ENCODE peak calls at places on chromosomes 5 and 9, in nine cellular contexts. R, L, S, W, D, V, C, H and K are unnamed samples.

GRCh38 chr5:2375291-2375690 is 376.2 kb downstream of the IRX2 start:
- DNase-seq in R (no peak), L (peak), S (no peak), W (no peak), D (no peak), V (no peak), C (no peak), H (no peak), K (no peak)

GRCh38 chr5:81350507-81350906 is 43.4 kb downstream of the ACOT12 start:
- DNase-seq in R (no peak), L (no peak), S (no peak), W (no peak), D (no peak), V (no peak), C (no peak), H (no peak), K (no peak)

GRCh38 chr5:42631241-42631640 is 125.4 kb upstream of the CCDC152 start:
- DNase-seq in R (no peak), L (no peak), S (no peak), W (no peak), D (no peak), V (no peak), C (no peak), H (no peak), K (no peak)

GRCh38 chr9:35488566-35489312 is 1.2 kb upstream of the RUSC2 start:
- DNase-seq in R (no peak), L (no peak), S (no peak), W (no peak), D (no peak), V (no peak), C (no peak), H (no peak), K (no peak)

GRCh38 chr5:149221731-149222342 is 49.8 kb upstream of the AFAP1L1 start:
- DNase-seq in R (no peak), L (no peak), S (no peak), W (no peak), D (no peak), V (no peak), C (no peak), H (no peak), K (no peak)

GRCh38 chr9:87675466-87675865 is 50.5 kb upstream of the CTSL start:
- DNase-seq in R (no peak), L (no peak), S (no peak), W (no peak), D (no peak), V (no peak), C (no peak), H (no peak), K (no peak)

GRCh38 chr5:115559524-115559923 is 14.9 kb upstream of the FEM1C start:
- DNase-seq in R (peak), L (no peak), S (no peak), W (no peak), D (no peak), V (no peak), C (no peak), H (no peak), K (no peak)

GRCh38 chr5:76691470-76692273 is 24.3 kb upstream of the F2R start:
- DNase-seq in R (peak), L (no peak), S (peak), W (no peak), D (no peak), V (peak), C (no peak), H (no peak), K (peak)

GRCh38 chr5:111584651-111585050 is 72.3 kb upstream of the STARD4 start:
- DNase-seq in R (peak), L (no peak), S (no peak), W (no peak), D (no peak), V (peak), C (peak), H (no peak), K (no peak)

GRCh38 chr9:37928552-37929430 is 24.9 kb upstream of the SLC25A51 start:
- DNase-seq in R (no peak), L (no peak), S (no peak), W (no peak), D (no peak), V (peak), C (no peak), H (no peak), K (no peak)

GRCh38 chr5:59793000-59793399 is 100.5 kb downstream of the PDE4D start:
- DNase-seq in R (peak), L (peak), S (no peak), W (no peak), D (peak), V (no peak), C (peak), H (peak), K (no peak)

GRCh38 chr9:116760636-116761035 is 73.5 kb downstream of the TRIM32 start:
- DNase-seq in R (no peak), L (no peak), S (no peak), W (no peak), D (no peak), V (no peak), C (no peak), H (no peak), K (no peak)

GRCh38 chr9:109974143-109974917 is 194.3 kb downstream of the PALM2AKAP2 start:
- DNase-seq in R (no peak), L (no peak), S (no peak), W (peak), D (peak), V (no peak), C (no peak), H (no peak), K (peak)

GRCh38 chr5:81971086-81971693 is 633 bp upstream of the ATG10 start:
- DNase-seq in R (peak), L (no peak), S (no peak), W (no peak), D (no peak), V (no peak), C (peak), H (peak), K (peak)

GRCh38 chr9:17204611-17205165 is 69.8 kb downstream of the CNTLN start:
- DNase-seq in R (no peak), L (no peak), S (no peak), W (no peak), D (no peak), V (no peak), C (no peak), H (no peak), K (no peak)

GRCh38 chr9:70677336-70677735 is 262.9 kb upstream of the KLF9 start:
- DNase-seq in R (no peak), L (no peak), S (no peak), W (no peak), D (no peak), V (no peak), C (no peak), H (no peak), K (no peak)

GRCh38 chr9:131839281-131840084 is 99.6 kb upstream of the RAPGEF1 start:
- DNase-seq in R (peak), L (no peak), S (no peak), W (no peak), D (no peak), V (peak), C (peak), H (no peak), K (no peak)

GRCh38 chr9:17600962-17601593 is 22.2 kb downstream of the SH3GL2 start:
- DNase-seq in R (peak), L (no peak), S (no peak), W (no peak), D (no peak), V (no peak), C (no peak), H (no peak), K (no peak)

GRCh38 chr5:125870271-125870670 is 552.9 kb upstream of the GRAMD2B start:
- DNase-seq in R (no peak), L (no peak), S (no peak), W (no peak), D (no peak), V (no peak), C (no peak), H (no peak), K (no peak)

GRCh38 chr5:39405489-39405888 is 19.3 kb downstream of the DAB2 start:
- DNase-seq in R (no peak), L (no peak), S (no peak), W (no peak), D (no peak), V (no peak), C (no peak), H (no peak), K (no peak)

GRCh38 chr5:134965271-134965825 is 2.4 kb upstream of the CATSPER3 start:
- DNase-seq in R (no peak), L (no peak), S (no peak), W (no peak), D (no peak), V (no peak), C (no peak), H (no peak), K (no peak)

GRCh38 chr5:20231040-20231439 is 243.0 kb upstream of the CDH18 start:
- DNase-seq in R (no peak), L (no peak), S (no peak), W (no peak), D (no peak), V (no peak), C (no peak), H (no peak), K (no peak)
- TF ChIP-seq CTCF in R (peak), L (no peak), S (peak), W (peak), D (no peak), V (no peak), C (no peak), H (no peak), K (no peak)

DNA sequence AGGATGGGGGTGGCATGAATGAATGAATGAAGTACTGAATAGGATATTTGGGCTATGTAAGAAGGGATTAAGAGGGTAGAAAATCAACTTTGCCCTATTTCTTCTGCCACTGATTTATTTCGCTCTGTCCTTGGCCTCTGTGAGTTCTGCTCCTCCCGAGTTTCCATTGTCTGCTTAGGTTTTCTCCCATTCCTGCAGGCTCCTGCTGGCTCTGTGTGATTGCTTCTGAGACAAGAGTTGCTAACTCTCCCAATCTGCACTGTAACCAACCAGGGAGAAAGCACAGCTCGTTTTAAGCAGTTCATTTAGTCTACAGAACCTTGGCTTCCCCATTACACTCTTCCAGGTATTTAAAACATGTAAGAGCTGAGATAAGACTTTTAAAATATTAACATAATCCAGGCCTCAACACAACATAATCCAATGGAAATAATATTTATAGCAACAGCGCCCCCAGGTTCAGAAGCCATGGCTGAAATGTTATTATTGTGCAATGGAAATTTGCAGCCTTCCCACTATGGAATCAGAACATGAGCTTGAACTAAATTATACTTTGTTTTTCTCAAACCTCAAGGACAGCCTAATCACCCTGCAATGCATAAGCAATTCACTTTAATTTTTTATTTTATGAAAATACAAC is 203.5 kb downstream of the ERCC6L2 start:
- DNase-seq in R (no peak), L (no peak), S (no peak), W (no peak), D (no peak), V (no peak), C (no peak), H (no peak), K (no peak)
- TF ChIP-seq CTCF in R (peak), L (no peak), S (no peak), W (no peak), D (no peak), V (peak), C (no peak), H (no peak), K (no peak)

DNA sequence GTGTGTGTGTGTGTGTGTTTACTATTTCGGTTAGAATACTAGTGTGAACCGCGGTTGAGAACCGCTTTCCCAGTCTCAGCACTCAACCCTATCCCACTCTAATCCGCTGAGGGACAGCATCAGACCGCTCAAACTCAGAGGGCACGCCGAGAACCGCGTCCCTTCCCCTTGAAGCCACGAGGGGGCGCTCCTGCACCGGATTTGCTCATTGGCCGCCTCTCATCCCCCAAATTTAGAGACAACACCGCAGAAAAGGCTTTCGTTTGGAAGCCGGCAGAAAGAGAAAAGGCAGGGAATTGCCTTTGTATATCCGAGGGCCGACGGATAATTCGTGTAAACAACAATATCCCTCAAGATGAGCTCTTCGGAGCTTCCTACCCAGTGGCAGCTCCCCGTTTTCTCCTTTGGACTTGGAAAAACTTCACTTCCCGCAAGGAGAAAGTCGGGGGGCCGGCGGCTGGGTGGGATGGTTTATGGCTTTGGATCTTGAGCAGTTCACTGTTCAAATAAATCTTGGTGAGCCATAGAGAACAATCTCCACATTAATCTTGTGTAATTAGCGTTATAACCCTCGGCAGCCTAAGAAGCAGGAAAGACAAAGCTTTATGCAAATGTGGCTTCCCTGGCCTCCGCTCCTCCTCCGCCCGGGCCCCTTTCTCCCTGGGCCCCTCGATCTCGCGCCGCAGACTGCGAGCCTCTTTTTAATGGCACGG is 296.7 kb downstream of the PARP8 start:
- DNase-seq in R (peak), L (no peak), S (peak), W (peak), D (peak), V (peak), C (peak), H (peak), K (peak)
- TF ChIP-seq CTCF in R (peak), L (peak), S (peak), W (peak), D (peak), V (peak), C (peak), H (peak), K (peak)

DNA sequence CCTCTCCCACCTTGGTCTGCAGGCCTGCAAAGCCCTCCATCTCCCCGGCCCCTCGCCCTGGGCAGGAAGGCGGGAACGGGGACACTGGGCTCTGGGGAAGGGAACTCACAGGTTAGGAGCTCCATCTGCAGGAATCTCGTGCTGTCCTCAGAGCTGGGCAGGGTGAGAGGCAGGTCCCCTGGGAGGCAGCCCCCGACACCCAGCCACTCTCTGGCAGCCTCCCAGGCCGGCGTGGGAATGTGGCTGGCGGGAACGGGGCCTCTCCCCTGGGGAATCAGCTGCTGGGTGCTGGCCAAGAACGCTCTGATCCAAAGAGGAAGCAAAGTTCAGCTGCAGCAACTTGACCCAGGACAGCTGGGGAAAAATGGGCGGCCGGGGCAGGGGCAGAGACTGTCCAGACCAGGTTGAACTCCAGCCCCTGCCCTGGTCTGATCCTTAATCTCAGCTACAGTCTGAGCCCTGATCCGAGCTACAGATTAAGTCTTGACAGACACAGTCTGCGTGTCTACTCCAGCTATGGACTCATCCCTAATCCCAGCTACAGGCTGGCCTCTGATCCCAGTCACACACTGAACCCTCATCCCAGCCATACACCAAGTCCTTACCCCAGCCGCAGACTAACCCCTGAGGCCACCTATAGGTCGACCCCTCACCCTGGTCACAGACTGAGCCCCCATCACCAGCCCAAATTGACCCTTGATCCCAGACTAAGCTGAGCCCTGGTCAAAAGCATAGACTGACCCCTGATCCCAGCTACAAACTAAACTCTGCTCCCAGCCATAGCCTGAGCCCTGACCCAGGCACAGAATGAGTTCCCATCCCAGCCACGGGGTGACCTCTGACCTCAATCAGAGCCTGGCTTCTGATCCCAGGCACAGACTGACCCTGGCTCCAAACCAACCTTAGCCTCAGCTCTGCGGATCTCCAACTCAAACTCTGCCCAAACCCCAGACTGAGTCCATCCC is 37.3 kb upstream of the EGFL7 start:
- DNase-seq in R (peak), L (no peak), S (no peak), W (peak), D (peak), V (peak), C (peak), H (peak), K (no peak)
- TF ChIP-seq CTCF in R (peak), L (peak), S (peak), W (peak), D (peak), V (peak), C (peak), H (peak), K (peak)

DNA sequence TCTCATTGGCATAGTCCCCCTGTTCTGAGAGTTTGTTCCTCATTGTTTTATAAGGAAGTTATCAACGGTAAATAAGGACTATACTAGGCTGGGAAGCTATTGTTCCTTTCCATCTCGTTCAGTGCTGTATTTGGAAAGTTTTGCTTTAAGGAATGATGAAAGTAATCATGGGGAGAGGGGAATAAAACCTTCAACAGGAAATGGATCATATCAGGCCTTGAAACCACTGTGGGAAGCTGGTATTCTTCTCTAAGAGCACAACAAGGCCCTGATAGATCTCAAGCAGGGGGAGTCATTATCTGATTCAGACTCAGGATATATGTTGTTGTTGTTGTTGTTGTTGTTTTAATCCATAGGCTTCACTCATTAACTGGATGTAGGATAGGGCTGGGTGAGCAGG is 474.5 kb downstream of the ENC1 start:
- DNase-seq in R (no peak), L (no peak), S (no peak), W (no peak), D (no peak), V (no peak), C (no peak), H (no peak), K (no peak)
- TF ChIP-seq CTCF in R (no peak), L (no peak), S (no peak), W (no peak), D (no peak), V (no peak), C (no peak), H (no peak), K (no peak)

GRCh38 chr5:145715412-145715811 is 119.7 kb downstream of the PRELID2 start:
- DNase-seq in R (no peak), L (no peak), S (no peak), W (no peak), D (no peak), V (no peak), C (no peak), H (no peak), K (no peak)

GRCh38 chr5:145718956-145719355 is 116.2 kb downstream of the PRELID2 start:
- DNase-seq in R (peak), L (no peak), S (no peak), W (no peak), D (no peak), V (no peak), C (peak), H (no peak), K (no peak)
- TF ChIP-seq CTCF in R (peak), L (peak), S (peak), W (no peak), D (no peak), V (peak), C (no peak), H (no peak), K (peak)